ENCODE peak calls at places on chromosome 11, in six cellular contexts. U is lower lobe of right lung; N is SK-MEL-5; I is iPS-NIHi11; V is activated effector memory CD4-positive, alpha-beta T cell treated with Interleukin-2 at 50 U/mL for 16 hours; Y is transverse colon. P is an unnamed sample.

GRCh38 chr11:45906096-45906682 is 882 bp downstream of the FREY1 start:
- DNase-seq in Y (peak), N (no peak), I (no peak), V (no peak), U (no peak), P (no peak)

GRCh38 chr11:118873804-118874203 is 9.9 kb upstream of the CXCR5 start:
- DNase-seq in N (no peak), V (no peak), I (no peak), U (no peak), Y (no peak), P (no peak)

GRCh38 chr11:72781313-72782080 is 12.3 kb downstream of the STARD10 start:
- DNase-seq in U (peak), N (no peak), V (peak), I (peak), Y (peak), P (no peak)

GRCh38 chr11:12381875-12382274 is 4.5 kb downstream of the PARVA start:
- DNase-seq in V (no peak), U (no peak), I (no peak), Y (no peak), N (no peak), P (no peak)

GRCh38 chr11:30100514-30100913 is 83.7 kb upstream of the KCNA4 start:
- DNase-seq in Y (no peak), V (no peak), N (no peak), I (no peak), U (no peak), P (no peak)

GRCh38 chr11:46826310-46827044 is 19.6 kb downstream of the CKAP5 start:
- DNase-seq in U (peak), V (peak), N (peak), Y (peak), I (peak), P (peak)

GRCh38 chr11:44862546-44863101 is 88.1 kb downstream of the TP53I11 start:
- DNase-seq in I (no peak), Y (no peak), V (no peak), N (no peak), U (no peak), P (no peak)

GRCh38 chr11:45982656-45983470 is 60.4 kb downstream of the LARGE2 start:
- DNase-seq in V (no peak), I (peak), Y (no peak), U (no peak), N (no peak), P (no peak)

GRCh38 chr11:30605036-30605435 is 18.9 kb upstream of the MPPED2 start:
- DNase-seq in Y (no peak), I (no peak), V (no peak), N (no peak), U (no peak), P (no peak)

GRCh38 chr11:44632466-44633123 is 67.1 kb downstream of the CD82 start:
- DNase-seq in I (peak), U (no peak), Y (peak), N (peak), V (no peak), P (no peak)

GRCh38 chr11:2507945-2508749 is 63.3 kb downstream of the KCNQ1 start:
- DNase-seq in N (no peak), U (no peak), I (no peak), Y (peak), V (no peak), P (no peak)

GRCh38 chr11:112539165-112539564 is 278.5 kb upstream of the PLET1 start:
- DNase-seq in V (no peak), N (no peak), I (no peak), Y (no peak), U (no peak), P (no peak)

GRCh38 chr11:97290444-97291041 is 900.7 kb downstream of the JRKL start:
- DNase-seq in I (peak), Y (no peak), V (no peak), U (no peak), N (no peak), P (no peak)

GRCh38 chr11:105151936-105152554 is 12.5 kb upstream of the CARD18 start:
- DNase-seq in V (no peak), N (no peak), Y (no peak), I (no peak), U (no peak), P (no peak)

GRCh38 chr11:23406131-23406819 is 546.0 kb upstream of the CCDC179 start:
- DNase-seq in U (peak), V (no peak), Y (no peak), I (peak), N (peak), P (no peak)

GRCh38 chr11:12502950-12503579 is 125.7 kb downstream of the PARVA start:
- DNase-seq in V (no peak), I (no peak), Y (no peak), N (no peak), U (no peak), P (no peak)

GRCh38 chr11:24524156-24524555 is 27.3 kb downstream of the LUZP2 start:
- DNase-seq in N (no peak), I (no peak), Y (no peak), V (no peak), U (no peak), P (no peak)

GRCh38 chr11:87926250-87926970 is 248.8 kb downstream of the RAB38 start:
- DNase-seq in Y (no peak), I (peak), N (peak), V (no peak), U (no peak), P (peak)

GRCh38 chr11:20035701-20036601 is 124.3 kb downstream of the DBX1 start:
- DNase-seq in U (no peak), I (no peak), N (no peak), Y (no peak), V (no peak), P (no peak)

GRCh38 chr11:30497600-30497999 is 88.6 kb downstream of the MPPED2 start:
- DNase-seq in V (no peak), U (no peak), N (no peak), Y (no peak), I (no peak), P (no peak)

GRCh38 chr11:124429599-124429998 is 4.9 kb upstream of the OR8B4 start:
- DNase-seq in Y (no peak), V (no peak), U (no peak), I (no peak), N (no peak), P (no peak)

GRCh38 chr11:92611157-92611556 is 358.3 kb upstream of the MTNR1B start:
- DNase-seq in N (no peak), Y (no peak), U (no peak), I (no peak), V (no peak), P (no peak)

GRCh38 chr11:117419136-117419914 is 91.7 kb downstream of the CEP164 start:
- DNase-seq in Y (no peak), U (no peak), V (no peak), N (no peak), I (no peak), P (no peak)

GRCh38 chr11:105968021-105968697 is 53.9 kb downstream of the MSANTD4 start:
- DNase-seq in Y (no peak), V (no peak), U (no peak), N (no peak), I (no peak), P (no peak)

GRCh38 chr11:123357990-123358827 is 71.9 kb upstream of the GRAMD1B start:
- DNase-seq in V (peak), Y (peak), U (no peak), N (peak), I (peak), P (peak)

GRCh38 chr11:111777094-111778046 is 11.2 kb upstream of the PPP2R1B start:
- DNase-seq in V (no peak), N (peak), I (peak), Y (no peak), U (no peak), P (peak)